ENCODE peak calls at places on chromosomes 12 and 14, in five cellular contexts. One of them, this sample, is unnamed.

GRCh38 chr12:95548539-95549391 is 2.5 kb downstream of the USP44 start:
- DNase-seq in fibroblast of lung: peak; percentile 18
- DNase-seq in pancreas: peak; percentile 82
- DNase-seq in tibial artery: no peak
- DNase-seq in A673: peak; percentile 77
- DNase-seq in this sample: peak; percentile 30

GRCh38 chr12:22691319-22691718 is 66.3 kb downstream of the ETNK1 start:
- DNase-seq in fibroblast of lung: no peak
- DNase-seq in pancreas: no peak
- DNase-seq in tibial artery: no peak
- DNase-seq in A673: no peak
- DNase-seq in this sample: no peak

GRCh38 chr12:452667-453210 is 7.0 kb upstream of the B4GALNT3 start:
- DNase-seq in fibroblast of lung: no peak
- DNase-seq in pancreas: no peak
- DNase-seq in tibial artery: no peak
- DNase-seq in A673: no peak
- DNase-seq in this sample: peak; percentile 61

GRCh38 chr12:46499226-46499625 is 126.7 kb upstream of the SLC38A2 start:
- DNase-seq in fibroblast of lung: peak; percentile 32
- DNase-seq in pancreas: no peak
- DNase-seq in tibial artery: no peak
- DNase-seq in A673: no peak
- DNase-seq in this sample: no peak

GRCh38 chr12:46934374-46935111 is 108.7 kb upstream of the SLC38A4 start:
- DNase-seq in fibroblast of lung: no peak
- DNase-seq in pancreas: no peak
- DNase-seq in tibial artery: no peak
- DNase-seq in A673: no peak
- DNase-seq in this sample: no peak

GRCh38 chr12:122990561-122990960 is 10.1 kb downstream of the ARL6IP4 start:
- DNase-seq in fibroblast of lung: no peak
- DNase-seq in pancreas: no peak
- DNase-seq in tibial artery: no peak
- DNase-seq in A673: no peak
- DNase-seq in this sample: peak; percentile 63

GRCh38 chr12:114403690-114404450 is 2.1 kb downstream of the TBX5 start:
- DNase-seq in fibroblast of lung: no peak
- DNase-seq in pancreas: no peak
- DNase-seq in tibial artery: no peak
- DNase-seq in A673: no peak
- DNase-seq in this sample: peak; percentile 55

GRCh38 chr12:26744697-26745440 is 88.1 kb downstream of the ITPR2 start:
- DNase-seq in fibroblast of lung: peak; percentile 57
- DNase-seq in pancreas: no peak
- DNase-seq in tibial artery: no peak
- DNase-seq in A673: no peak
- DNase-seq in this sample: no peak

GRCh38 chr12:19910681-19911080 is 457.7 kb upstream of the PDE3A start:
- DNase-seq in fibroblast of lung: peak; percentile 85
- DNase-seq in pancreas: no peak
- DNase-seq in tibial artery: no peak
- DNase-seq in A673: no peak
- DNase-seq in this sample: no peak

GRCh38 chr14:67191768-67192290 is 2.6 kb downstream of the GARIN2 start:
- DNase-seq in fibroblast of lung: peak; percentile 77
- DNase-seq in pancreas: no peak
- DNase-seq in tibial artery: no peak
- DNase-seq in A673: no peak
- DNase-seq in this sample: no peak

GRCh38 chr14:75501080-75501479 is 21.2 kb upstream of the BATF start:
- DNase-seq in fibroblast of lung: no peak
- DNase-seq in pancreas: no peak
- DNase-seq in tibial artery: no peak
- DNase-seq in A673: no peak
- DNase-seq in this sample: no peak

GRCh38 chr12:112599871-112600270 is 181.1 kb downstream of the PTPN11 start:
- DNase-seq in fibroblast of lung: no peak
- DNase-seq in pancreas: no peak
- DNase-seq in tibial artery: no peak
- DNase-seq in A673: peak; percentile 18
- DNase-seq in this sample: no peak

GRCh38 chr14:64812412-64812811 is 67.3 kb downstream of the SPTB start:
- DNase-seq in fibroblast of lung: no peak
- DNase-seq in pancreas: peak; percentile 78
- DNase-seq in tibial artery: no peak
- DNase-seq in A673: no peak
- DNase-seq in this sample: no peak

GRCh38 chr12:92164712-92165111 is 19.1 kb upstream of the BTG1 start:
- DNase-seq in fibroblast of lung: no peak
- DNase-seq in pancreas: no peak
- DNase-seq in tibial artery: no peak
- DNase-seq in A673: no peak
- DNase-seq in this sample: no peak

GRCh38 chr12:52004042-52004648 is 2.6 kb upstream of the TAMALIN start:
- DNase-seq in fibroblast of lung: peak; percentile 39
- DNase-seq in pancreas: peak; percentile 51
- DNase-seq in tibial artery: peak; percentile 65
- DNase-seq in A673: peak; percentile 77
- DNase-seq in this sample: peak; percentile 60

GRCh38 chr12:105561981-105562726 is 231.7 kb downstream of the C12orf75 start:
- DNase-seq in fibroblast of lung: peak; percentile 91
- DNase-seq in pancreas: no peak
- DNase-seq in tibial artery: peak; percentile 32
- DNase-seq in A673: peak; percentile 39
- DNase-seq in this sample: no peak

GRCh38 chr12:2986876-2987275 is 27.7 kb downstream of the TEAD4 start:
- DNase-seq in fibroblast of lung: no peak
- DNase-seq in pancreas: no peak
- DNase-seq in tibial artery: no peak
- DNase-seq in A673: no peak
- DNase-seq in this sample: no peak

GRCh38 chr14:101332281-101332680 is 229.0 kb upstream of the DIO3 start:
- DNase-seq in fibroblast of lung: no peak
- DNase-seq in pancreas: no peak
- DNase-seq in tibial artery: no peak
- DNase-seq in A673: no peak
- DNase-seq in this sample: no peak

GRCh38 chr14:67973415-67973814 is 153.8 kb downstream of the RAD51B start:
- DNase-seq in fibroblast of lung: no peak
- DNase-seq in pancreas: no peak
- DNase-seq in tibial artery: no peak
- DNase-seq in A673: no peak
- DNase-seq in this sample: no peak

GRCh38 chr12:46390304-46390703 is 17.7 kb upstream of the SLC38A2 start:
- DNase-seq in fibroblast of lung: no peak
- DNase-seq in pancreas: no peak
- DNase-seq in tibial artery: no peak
- DNase-seq in A673: no peak
- DNase-seq in this sample: no peak

GRCh38 chr14:67940894-67941455 is 121.4 kb downstream of the RAD51B start:
- DNase-seq in fibroblast of lung: peak; percentile 92
- DNase-seq in pancreas: no peak
- DNase-seq in tibial artery: peak; percentile 33
- DNase-seq in A673: no peak
- DNase-seq in this sample: no peak

GRCh38 chr12:91381309-91381804 is 198.7 kb upstream of the DCN start:
- DNase-seq in fibroblast of lung: peak; percentile 90
- DNase-seq in pancreas: no peak
- DNase-seq in tibial artery: no peak
- DNase-seq in A673: peak; percentile 83
- DNase-seq in this sample: peak; percentile 70

GRCh38 chr12:45279916-45280547 is 64.1 kb downstream of the ANO6 start:
- DNase-seq in fibroblast of lung: no peak
- DNase-seq in pancreas: no peak
- DNase-seq in tibial artery: no peak
- DNase-seq in A673: no peak
- DNase-seq in this sample: no peak

GRCh38 chr14:101340556-101340955 is 220.7 kb upstream of the DIO3 start:
- DNase-seq in fibroblast of lung: no peak
- DNase-seq in pancreas: no peak
- DNase-seq in tibial artery: no peak
- DNase-seq in A673: no peak
- DNase-seq in this sample: no peak

GRCh38 chr12:79454338-79454777 is 236.4 kb downstream of the PAWR start:
- DNase-seq in fibroblast of lung: peak; percentile 84
- DNase-seq in pancreas: no peak
- DNase-seq in tibial artery: no peak
- DNase-seq in A673: no peak
- DNase-seq in this sample: no peak

GRCh38 chr12:40016960-40017359 is 88.9 kb downstream of the SLC2A13 start:
- DNase-seq in fibroblast of lung: peak; percentile 11
- DNase-seq in pancreas: no peak
- DNase-seq in tibial artery: no peak
- DNase-seq in A673: peak; percentile 4
- DNase-seq in this sample: no peak

GRCh38 chr14:101582294-101582693 is 21.0 kb downstream of the DIO3 start:
- DNase-seq in fibroblast of lung: no peak
- DNase-seq in pancreas: peak; percentile 16
- DNase-seq in tibial artery: no peak
- DNase-seq in A673: no peak
- DNase-seq in this sample: no peak

GRCh38 chr12:18576104-18576622 is 161.6 kb downstream of the PLCZ1 start:
- DNase-seq in fibroblast of lung: peak; percentile 32
- DNase-seq in pancreas: no peak
- DNase-seq in tibial artery: no peak
- DNase-seq in A673: no peak
- DNase-seq in this sample: no peak

GRCh38 chr14:59126714-59127436 is 61.6 kb upstream of the DAAM1 start:
- DNase-seq in fibroblast of lung: peak; percentile 51
- DNase-seq in pancreas: no peak
- DNase-seq in tibial artery: no peak
- DNase-seq in A673: peak; percentile 69
- DNase-seq in this sample: peak; percentile 18

GRCh38 chr12:69580074-69580473 is 5.2 kb upstream of the CCT2 start:
- DNase-seq in fibroblast of lung: no peak
- DNase-seq in pancreas: no peak
- DNase-seq in tibial artery: no peak
- DNase-seq in A673: no peak
- DNase-seq in this sample: no peak

GRCh38 chr12:69578283-69578682 is 7.0 kb upstream of the CCT2 start:
- DNase-seq in fibroblast of lung: no peak
- DNase-seq in pancreas: no peak
- DNase-seq in tibial artery: no peak
- DNase-seq in A673: no peak
- DNase-seq in this sample: no peak

GRCh38 chr12:69585189-69586062 is at the start of gene CCT2:
- DNase-seq in fibroblast of lung: peak; percentile 92
- DNase-seq in pancreas: peak; percentile 98
- DNase-seq in tibial artery: peak; percentile 97
- DNase-seq in A673: peak; percentile 98
- DNase-seq in this sample: peak; percentile 98

GRCh38 chr12:69579029-69579428 is 6.2 kb upstream of the CCT2 start:
- DNase-seq in fibroblast of lung: no peak
- DNase-seq in pancreas: no peak
- DNase-seq in tibial artery: no peak
- DNase-seq in A673: no peak
- DNase-seq in this sample: no peak

DNA sequence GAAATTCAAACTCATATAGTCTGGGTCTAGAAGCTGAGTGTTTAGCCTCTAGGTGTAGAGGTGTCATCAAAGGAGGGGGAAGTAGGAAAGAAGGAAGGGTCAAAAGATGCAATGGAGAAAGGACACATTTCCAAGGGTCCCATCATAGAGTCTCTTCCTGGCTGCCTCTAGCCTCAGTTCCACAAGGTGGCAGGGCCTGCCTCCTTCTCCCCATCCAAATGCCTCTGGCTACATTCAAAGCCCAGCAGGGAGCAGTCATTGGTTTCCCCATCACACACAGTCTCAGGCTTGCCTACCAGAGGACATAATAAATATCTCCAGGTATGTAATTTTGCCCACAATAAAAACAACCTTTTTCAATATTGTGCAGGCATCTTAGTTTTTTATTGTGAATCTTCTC is 2.1 kb upstream of the CCT2 start:
- DNase-seq in fibroblast of lung: no peak
- DNase-seq in pancreas: no peak
- DNase-seq in tibial artery: no peak
- DNase-seq in A673: peak; percentile 56
- DNase-seq in this sample: no peak
- TF ChIP-seq CTCF in fibroblast of lung: peak; percentile 7
- TF ChIP-seq CTCF in pancreas: no peak
- TF ChIP-seq CTCF in tibial artery: no peak
- TF ChIP-seq CTCF in A673: peak; percentile 48
- TF ChIP-seq CTCF in this sample: no peak

GRCh38 chr12:62117041-62117440 is 143.2 kb upstream of the USP15 start:
- DNase-seq in fibroblast of lung: no peak
- DNase-seq in pancreas: no peak
- DNase-seq in tibial artery: no peak
- DNase-seq in A673: no peak
- DNase-seq in this sample: no peak
- H3K27ac ChIP-seq in fibroblast of lung: no peak overlapping the region
- H3K27ac ChIP-seq in pancreas: no peak overlapping the region
- H3K27ac ChIP-seq in tibial artery: no peak overlapping the region
- H3K27ac ChIP-seq in A673: no peak overlapping the region
- H3K27ac ChIP-seq in this sample: no peak overlapping the region

GRCh38 chr12:104342635-104343249 is 39.2 kb downstream of the EID3 start:
- DNase-seq in fibroblast of lung: no peak
- DNase-seq in pancreas: no peak
- DNase-seq in tibial artery: no peak
- DNase-seq in A673: no peak
- DNase-seq in this sample: no peak

GRCh38 chr12:104340177-104340576 is 36.6 kb downstream of the EID3 start:
- DNase-seq in fibroblast of lung: peak; percentile 67
- DNase-seq in pancreas: no peak
- DNase-seq in tibial artery: no peak
- DNase-seq in A673: no peak
- DNase-seq in this sample: no peak

GRCh38 chr12:104340917-104341611 is 37.5 kb downstream of the EID3 start:
- DNase-seq in fibroblast of lung: no peak
- DNase-seq in pancreas: no peak
- DNase-seq in tibial artery: no peak
- DNase-seq in A673: no peak
- DNase-seq in this sample: no peak

GRCh38 chr12:104339663-104340062 is 36.1 kb downstream of the EID3 start:
- DNase-seq in fibroblast of lung: peak; percentile 64
- DNase-seq in pancreas: no peak
- DNase-seq in tibial artery: no peak
- DNase-seq in A673: no peak
- DNase-seq in this sample: no peak

GRCh38 chr12:104342147-104342546 is 38.6 kb downstream of the EID3 start:
- DNase-seq in fibroblast of lung: no peak
- DNase-seq in pancreas: no peak
- DNase-seq in tibial artery: no peak
- DNase-seq in A673: no peak
- DNase-seq in this sample: no peak
- H3K36me3 ChIP-seq in fibroblast of lung: peaks cover 35% of the 10 kb centered on the region
- H3K36me3 ChIP-seq in pancreas: peaks cover 5% of the 10 kb centered on the region
- H3K36me3 ChIP-seq in tibial artery: peaks cover 82% of the 10 kb centered on the region
- H3K36me3 ChIP-seq in A673: peaks cover 74% of the 10 kb centered on the region
- H3K36me3 ChIP-seq in this sample: peaks cover 83% of the 10 kb centered on the region

GRCh38 chr14:96307434-96307833 is 51.4 kb downstream of the BDKRB1 start:
- DNase-seq in fibroblast of lung: no peak
- DNase-seq in pancreas: no peak
- DNase-seq in tibial artery: no peak
- DNase-seq in A673: no peak
- DNase-seq in this sample: no peak
- TF ChIP-seq CTCF in fibroblast of lung: no peak
- TF ChIP-seq CTCF in pancreas: no peak
- TF ChIP-seq CTCF in tibial artery: no peak
- TF ChIP-seq CTCF in A673: peak; percentile 11
- TF ChIP-seq CTCF in this sample: no peak